ENCODE peak calls at places on chromosome 12, in four cellular contexts. One of them, this sample, is unnamed.
A peak's percentile ranks its signal among the peaks of the same experiment; 100 is the strongest.

GRCh38 chr12:98587084-98587483 is 6.4 kb upstream of the SLC25A3 start:
- DNase-seq in IMR-90: no peak
- DNase-seq in endothelial cell of umbilical vein: no peak
- DNase-seq in AG04450: no peak
- DNase-seq in this sample: no peak

GRCh38 chr12:58765076-58765475 is 155.2 kb downstream of the LRIG3 start:
- DNase-seq in IMR-90: no peak
- DNase-seq in endothelial cell of umbilical vein: no peak
- DNase-seq in AG04450: no peak
- DNase-seq in this sample: no peak

GRCh38 chr12:130029151-130029550 is 125.3 kb upstream of the TMEM132D start:
- DNase-seq in IMR-90: no peak
- DNase-seq in endothelial cell of umbilical vein: no peak
- DNase-seq in AG04450: no peak
- DNase-seq in this sample: no peak

GRCh38 chr12:124767075-124767821 is 96.4 kb downstream of the SCARB1 start:
- DNase-seq in IMR-90: peak; percentile 53
- DNase-seq in endothelial cell of umbilical vein: peak; percentile 58
- DNase-seq in AG04450: no peak
- DNase-seq in this sample: peak; percentile 43

GRCh38 chr12:33560653-33561208 is 121.1 kb upstream of the SYT10 start:
- DNase-seq in IMR-90: no peak
- DNase-seq in endothelial cell of umbilical vein: no peak
- DNase-seq in AG04450: no peak
- DNase-seq in this sample: no peak

GRCh38 chr12:100826323-100826722 is 31.7 kb downstream of the ANO4 start:
- DNase-seq in IMR-90: peak; percentile 58
- DNase-seq in endothelial cell of umbilical vein: peak; percentile 26
- DNase-seq in AG04450: peak; percentile 21
- DNase-seq in this sample: peak; percentile 51

GRCh38 chr12:6688543-6688999 is 604 bp downstream of the ZNF384 start:
- DNase-seq in IMR-90: peak; percentile 13
- DNase-seq in endothelial cell of umbilical vein: no peak
- DNase-seq in AG04450: no peak
- DNase-seq in this sample: no peak

GRCh38 chr12:57456145-57456700 is 1.1 kb downstream of the INHBE start:
- DNase-seq in IMR-90: peak; percentile 44
- DNase-seq in endothelial cell of umbilical vein: peak; percentile 44
- DNase-seq in AG04450: no peak
- DNase-seq in this sample: peak; percentile 32

GRCh38 chr12:267581-268482 is 5.2 kb upstream of the SLC6A13 start:
- DNase-seq in IMR-90: peak; percentile 39
- DNase-seq in endothelial cell of umbilical vein: no peak
- DNase-seq in AG04450: no peak
- DNase-seq in this sample: peak; percentile 18

GRCh38 chr12:82880442-82880901 is 193.8 kb downstream of the TMTC2 start:
- DNase-seq in IMR-90: peak; percentile 4
- DNase-seq in endothelial cell of umbilical vein: peak; percentile 59
- DNase-seq in AG04450: no peak
- DNase-seq in this sample: no peak

GRCh38 chr12:46303039-46303666 is 34.3 kb upstream of the SLC38A1 start:
- DNase-seq in IMR-90: peak; percentile 33
- DNase-seq in endothelial cell of umbilical vein: peak; percentile 35
- DNase-seq in AG04450: no peak
- DNase-seq in this sample: peak; percentile 53

GRCh38 chr12:21353948-21354347 is 18.8 kb upstream of the IAPP start:
- DNase-seq in IMR-90: no peak
- DNase-seq in endothelial cell of umbilical vein: no peak
- DNase-seq in AG04450: no peak
- DNase-seq in this sample: no peak

GRCh38 chr12:96462571-96463280 is 26.7 kb upstream of the CFAP54 start:
- DNase-seq in IMR-90: no peak
- DNase-seq in endothelial cell of umbilical vein: no peak
- DNase-seq in AG04450: no peak
- DNase-seq in this sample: no peak

GRCh38 chr12:90055071-90055470 is 346.4 kb upstream of the ATP2B1 start:
- DNase-seq in IMR-90: peak; percentile 25
- DNase-seq in endothelial cell of umbilical vein: no peak
- DNase-seq in AG04450: no peak
- DNase-seq in this sample: no peak

GRCh38 chr12:30980886-30981662 is 54.5 kb downstream of the TSPAN11 start:
- DNase-seq in IMR-90: no peak
- DNase-seq in endothelial cell of umbilical vein: no peak
- DNase-seq in AG04450: no peak
- DNase-seq in this sample: no peak

GRCh38 chr12:50400104-50400637 is 514 bp upstream of the LARP4 start:
- DNase-seq in IMR-90: no peak
- DNase-seq in endothelial cell of umbilical vein: no peak
- DNase-seq in AG04450: no peak
- DNase-seq in this sample: no peak

GRCh38 chr12:68614105-68614679 is 3.5 kb downstream of the RAP1B start:
- DNase-seq in IMR-90: no peak
- DNase-seq in endothelial cell of umbilical vein: no peak
- DNase-seq in AG04450: no peak
- DNase-seq in this sample: no peak

GRCh38 chr12:75722714-75723200 is 211.3 kb upstream of the KRR1 start:
- DNase-seq in IMR-90: peak; percentile 93
- DNase-seq in endothelial cell of umbilical vein: peak; percentile 95
- DNase-seq in AG04450: peak; percentile 48
- DNase-seq in this sample: peak; percentile 85

GRCh38 chr12:46219892-46220655 is 48.8 kb downstream of the SLC38A1 start:
- DNase-seq in IMR-90: peak; percentile 86
- DNase-seq in endothelial cell of umbilical vein: peak; percentile 82
- DNase-seq in AG04450: peak; percentile 44
- DNase-seq in this sample: peak; percentile 82

GRCh38 chr12:20350495-20350894 is 17.8 kb upstream of the PDE3A start:
- DNase-seq in IMR-90: peak; percentile 83
- DNase-seq in endothelial cell of umbilical vein: peak; percentile 96
- DNase-seq in AG04450: no peak
- DNase-seq in this sample: no peak

GRCh38 chr12:62934799-62935674 is at the start of gene PPM1H:
- DNase-seq in IMR-90: peak; percentile 11
- DNase-seq in endothelial cell of umbilical vein: peak; percentile 63
- DNase-seq in AG04450: no peak
- DNase-seq in this sample: peak; percentile 11

GRCh38 chr12:30417697-30418231 is 277.9 kb downstream of the IPO8 start:
- DNase-seq in IMR-90: peak; percentile 74
- DNase-seq in endothelial cell of umbilical vein: peak; percentile 10
- DNase-seq in AG04450: peak; percentile 48
- DNase-seq in this sample: peak; percentile 98

GRCh38 chr12:19498099-19498498 is 58.8 kb downstream of the AEBP2 start:
- DNase-seq in IMR-90: no peak
- DNase-seq in endothelial cell of umbilical vein: peak; percentile 17
- DNase-seq in AG04450: no peak
- DNase-seq in this sample: no peak

GRCh38 chr12:75550401-75550851 is 39.0 kb upstream of the KRR1 start:
- DNase-seq in IMR-90: peak; percentile 29
- DNase-seq in endothelial cell of umbilical vein: peak; percentile 71
- DNase-seq in AG04450: no peak
- DNase-seq in this sample: no peak

GRCh38 chr12:131309700-131310099 is 356.0 kb downstream of the ADGRD1 start:
- DNase-seq in IMR-90: no peak
- DNase-seq in endothelial cell of umbilical vein: no peak
- DNase-seq in AG04450: no peak
- DNase-seq in this sample: no peak

GRCh38 chr12:4224211-4224878 is 49.2 kb upstream of the CCND2 start:
- DNase-seq in IMR-90: no peak
- DNase-seq in endothelial cell of umbilical vein: no peak
- DNase-seq in AG04450: no peak
- DNase-seq in this sample: no peak

GRCh38 chr12:29004066-29004935 is 144.8 kb upstream of the FAR2 start:
- DNase-seq in IMR-90: no peak
- DNase-seq in endothelial cell of umbilical vein: no peak
- DNase-seq in AG04450: no peak
- DNase-seq in this sample: no peak

GRCh38 chr12:116534341-116535121 is 24.6 kb upstream of the MAP1LC3B2 start:
- DNase-seq in IMR-90: peak; percentile 34
- DNase-seq in endothelial cell of umbilical vein: peak; percentile 42
- DNase-seq in AG04450: no peak
- DNase-seq in this sample: no peak

GRCh38 chr12:45543887-45544286 is 185.6 kb upstream of the ARID2 start:
- DNase-seq in IMR-90: peak; percentile 87
- DNase-seq in endothelial cell of umbilical vein: peak; percentile 79
- DNase-seq in AG04450: peak; percentile 62
- DNase-seq in this sample: peak; percentile 55

GRCh38 chr12:4506870-4507269 is 31.8 kb upstream of the RAD51AP1 start:
- DNase-seq in IMR-90: peak; percentile 84
- DNase-seq in endothelial cell of umbilical vein: no peak
- DNase-seq in AG04450: peak; percentile 43
- DNase-seq in this sample: peak; percentile 79

GRCh38 chr12:22333751-22334695 is 484 bp downstream of the ST8SIA1 start:
- DNase-seq in IMR-90: no peak
- DNase-seq in endothelial cell of umbilical vein: no peak
- DNase-seq in AG04450: no peak
- DNase-seq in this sample: no peak

GRCh38 chr12:51270067-51270846 is at the start of gene SMAGP:
- DNase-seq in IMR-90: peak; percentile 21
- DNase-seq in endothelial cell of umbilical vein: peak; percentile 26
- DNase-seq in AG04450: no peak
- DNase-seq in this sample: peak; percentile 69

GRCh38 chr12:46908936-46909635 is 83.3 kb upstream of the SLC38A4 start:
- DNase-seq in IMR-90: no peak
- DNase-seq in endothelial cell of umbilical vein: no peak
- DNase-seq in AG04450: no peak
- DNase-seq in this sample: peak; percentile 93

GRCh38 chr12:123757555-123757954 is 4.5 kb upstream of the DNAH10 start:
- DNase-seq in IMR-90: peak; percentile 89
- DNase-seq in endothelial cell of umbilical vein: no peak
- DNase-seq in AG04450: peak; percentile 63
- DNase-seq in this sample: no peak

GRCh38 chr12:62263956-62264355 is 3.8 kb downstream of the USP15 start:
- DNase-seq in IMR-90: no peak
- DNase-seq in endothelial cell of umbilical vein: no peak
- DNase-seq in AG04450: no peak
- DNase-seq in this sample: no peak

GRCh38 chr12:11812558-11813421 is 163.3 kb downstream of the ETV6 start:
- DNase-seq in IMR-90: peak; percentile 27
- DNase-seq in endothelial cell of umbilical vein: peak; percentile 59
- DNase-seq in AG04450: no peak
- DNase-seq in this sample: peak; percentile 36
- TF ChIP-seq CTCF in IMR-90: no peak
- TF ChIP-seq CTCF in endothelial cell of umbilical vein: peak; percentile 40
- TF ChIP-seq CTCF in AG04450: peak; percentile 30
- TF ChIP-seq CTCF in this sample: peak; percentile 20

GRCh38 chr12:92604786-92605185 is 98.0 kb upstream of the PLEKHG7 start:
- DNase-seq in IMR-90: no peak
- DNase-seq in endothelial cell of umbilical vein: no peak
- DNase-seq in AG04450: no peak
- DNase-seq in this sample: no peak

GRCh38 chr12:92605621-92606170 is 97.1 kb upstream of the PLEKHG7 start:
- DNase-seq in IMR-90: peak; percentile 30
- DNase-seq in endothelial cell of umbilical vein: no peak
- DNase-seq in AG04450: no peak
- DNase-seq in this sample: no peak

GRCh38 chr12:92612611-92613010 is 90.2 kb upstream of the PLEKHG7 start:
- DNase-seq in IMR-90: no peak
- DNase-seq in endothelial cell of umbilical vein: no peak
- DNase-seq in AG04450: no peak
- DNase-seq in this sample: peak; percentile 68

GRCh38 chr12:92606956-92607355 is 95.8 kb upstream of the PLEKHG7 start:
- DNase-seq in IMR-90: no peak
- DNase-seq in endothelial cell of umbilical vein: no peak
- DNase-seq in AG04450: no peak
- DNase-seq in this sample: no peak

DNA sequence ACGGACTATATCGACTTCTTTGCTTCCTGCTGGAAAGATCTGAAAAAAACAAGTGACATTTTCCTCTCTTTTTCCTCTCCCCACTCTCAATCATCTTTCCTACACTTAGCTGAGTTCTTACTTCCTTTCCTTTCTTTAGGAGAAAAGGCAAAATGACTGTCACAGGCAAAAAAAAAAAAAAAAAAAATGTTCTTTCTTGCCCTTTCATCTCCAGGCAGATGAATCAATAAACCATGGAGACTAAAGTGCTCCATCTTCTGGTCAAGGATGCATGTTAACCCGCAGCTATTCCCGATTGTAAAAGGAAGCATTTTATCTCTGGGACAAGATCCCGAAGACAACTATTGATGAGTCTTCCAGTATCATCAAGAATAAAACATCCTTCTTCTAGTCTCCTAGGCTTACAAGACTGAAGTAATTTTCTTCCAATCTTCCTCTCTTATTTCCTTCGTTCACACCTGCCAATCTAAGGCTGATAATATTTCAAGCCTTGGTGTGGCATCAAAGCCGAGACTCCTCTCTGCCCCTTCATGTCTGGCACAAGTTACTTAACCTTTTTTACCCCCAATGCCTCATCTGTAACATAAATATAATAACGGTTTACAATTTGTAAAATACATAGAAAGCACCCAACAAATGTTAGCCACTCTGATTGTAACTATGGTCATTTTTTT is 94.2 kb upstream of the PLEKHG7 start:
- DNase-seq in IMR-90: peak; percentile 67
- DNase-seq in endothelial cell of umbilical vein: peak; percentile 62
- DNase-seq in AG04450: no peak
- DNase-seq in this sample: peak; percentile 67
- TF ChIP-seq CTCF in IMR-90: peak; percentile 70
- TF ChIP-seq CTCF in endothelial cell of umbilical vein: peak; percentile 34
- TF ChIP-seq CTCF in AG04450: peak; percentile 72
- TF ChIP-seq CTCF in this sample: peak; percentile 70

DNA sequence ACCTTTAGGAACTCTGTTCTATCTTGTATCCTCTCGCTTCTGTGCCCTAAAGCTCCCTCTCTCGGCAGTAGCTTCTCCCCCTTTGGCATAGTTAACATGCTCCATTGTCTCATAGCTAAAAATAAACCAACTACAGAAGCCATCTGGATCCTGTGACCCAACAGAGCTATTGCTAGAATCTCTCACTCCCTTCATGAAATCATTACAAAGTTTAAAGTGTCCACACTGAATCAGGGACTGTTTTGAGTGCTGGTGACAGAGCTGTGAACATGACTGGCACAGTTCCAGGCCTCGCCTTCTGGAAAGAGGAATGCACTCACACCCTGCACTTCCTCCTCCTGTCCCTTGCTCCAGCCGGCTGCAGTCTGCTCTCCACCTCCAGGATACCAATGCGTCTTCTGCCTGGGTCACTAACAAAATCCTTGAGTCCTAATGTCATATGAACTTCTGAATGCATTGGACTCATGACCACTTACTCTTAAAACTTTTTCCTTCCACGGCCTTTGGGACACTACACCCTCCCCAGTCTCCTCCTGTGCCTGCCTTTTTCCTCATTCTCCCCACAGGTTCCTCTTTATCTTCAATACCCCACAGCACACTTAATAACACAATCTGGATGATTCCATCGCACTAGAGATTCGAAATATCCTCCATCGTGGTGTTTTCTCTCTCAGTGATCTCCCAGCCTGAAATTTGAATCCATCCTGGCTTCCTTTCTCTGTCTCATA is 13.2 kb downstream of the PLBD1 start:
- DNase-seq in IMR-90: no peak
- DNase-seq in endothelial cell of umbilical vein: no peak
- DNase-seq in AG04450: no peak
- DNase-seq in this sample: peak; percentile 16
- TF ChIP-seq CTCF in IMR-90: no peak
- TF ChIP-seq CTCF in endothelial cell of umbilical vein: no peak
- TF ChIP-seq CTCF in AG04450: no peak
- TF ChIP-seq CTCF in this sample: no peak

GRCh38 chr12:102921240-102921639 is 4.2 kb upstream of the PAH start:
- DNase-seq in IMR-90: no peak
- DNase-seq in endothelial cell of umbilical vein: no peak
- DNase-seq in AG04450: no peak
- DNase-seq in this sample: no peak
- TF ChIP-seq CTCF in IMR-90: no peak
- TF ChIP-seq CTCF in endothelial cell of umbilical vein: no peak
- TF ChIP-seq CTCF in AG04450: no peak
- TF ChIP-seq CTCF in this sample: no peak

This sample was measured in mammary epithelial cell.